ENCODE peak calls at places on chromosomes 4 and X, in five cellular contexts. J is SK-N-SH, Y is sigmoid colon, D is stomach, V is suprapubic skin. I is an unnamed sample.

GRCh38 chr4:83691998-83692397 is 156.1 kb downstream of the GPAT3 start:
- DNase-seq in J (no peak), Y (no peak), D (no peak), V (no peak), I (no peak)

GRCh38 chr4:7802093-7802726 is 137.5 kb downstream of the AFAP1 start:
- DNase-seq in J (peak), Y (peak), D (peak), V (peak), I (no peak)

GRCh38 chrX:15946783-15947550 is 92.4 kb upstream of the AP1S2 start:
- DNase-seq in J (no peak), Y (no peak), D (no peak), V (no peak), I (no peak)

GRCh38 chr4:149296503-149296902 is 519.1 kb downstream of the IQCM start:
- DNase-seq in J (no peak), Y (no peak), D (no peak), V (no peak), I (no peak)

GRCh38 chr4:109559625-109559982 is 442 bp upstream of the MCUB start:
- DNase-seq in J (peak), Y (no peak), D (no peak), V (no peak), I (no peak)

GRCh38 chrX:152632445-152633097 is 5.1 kb upstream of the GABRQ start:
- DNase-seq in J (peak), Y (no peak), D (peak), V (no peak), I (peak)

GRCh38 chrX:116317409-116317808 is 119.0 kb upstream of the SLC6A14 start:
- DNase-seq in J (no peak), Y (peak), D (peak), V (no peak), I (peak)

GRCh38 chr4:73189274-73189810 is 69.3 kb downstream of the ANKRD17 start:
- DNase-seq in J (no peak), Y (no peak), D (no peak), V (no peak), I (no peak)

GRCh38 chr4:56656346-56656643 is 24.8 kb downstream of the HOPX start:
- DNase-seq in J (peak), Y (no peak), D (peak), V (no peak), I (no peak)

GRCh38 chr4:173522160-173522873 is 7.7 kb downstream of the HAND2 start:
- DNase-seq in J (peak), Y (peak), D (peak), V (peak), I (no peak)

GRCh38 chrX:101393530-101394305 is 2.9 kb downstream of the RPL36A start:
- DNase-seq in J (no peak), Y (no peak), D (no peak), V (no peak), I (no peak)
- TF ChIP-seq POLR2AphosphoS5 in J (peak), Y (no peak), D (no peak), V (no peak), I (no peak)

GRCh38 chr4:98358630-98359248 is 97.6 kb downstream of the RAP1GDS1 start:
- DNase-seq in J (no peak), Y (no peak), D (no peak), V (no peak), I (no peak)
- TF ChIP-seq POLR2AphosphoS5 in J (no peak), Y (no peak), D (no peak), V (no peak), I (no peak)

GRCh38 chr4:82373816-82374740 is at the start of gene HNRNPD:
- DNase-seq in J (peak), Y (peak), D (peak), V (peak), I (peak)

GRCh38 chr4:82376109-82376508 is 2.3 kb upstream of the HNRNPD start:
- DNase-seq in J (no peak), Y (no peak), D (no peak), V (no peak), I (no peak)

GRCh38 chr4:82371398-82371972 is 2.3 kb downstream of the HNRNPD start:
- DNase-seq in J (peak), Y (no peak), D (no peak), V (no peak), I (no peak)

GRCh38 chr4:82372502-82372873 is 1.3 kb downstream of the HNRNPD start:
- DNase-seq in J (peak), Y (peak), D (peak), V (no peak), I (no peak)

GRCh38 chr4:82372874-82373815 is 646 bp downstream of the HNRNPD start:
- DNase-seq in J (peak), Y (peak), D (peak), V (peak), I (peak)
- TF ChIP-seq POLR2AphosphoS5 in J (peak), Y (no peak), D (peak), V (no peak), I (peak)

GRCh38 chr4:77332696-77333270 is 175.8 kb downstream of the CCNG2 start:
- DNase-seq in J (no peak), Y (no peak), D (no peak), V (no peak), I (no peak)

GRCh38 chr4:77327151-77327550 is 170.1 kb downstream of the CCNG2 start:
- DNase-seq in J (no peak), Y (no peak), D (no peak), V (no peak), I (no peak)
- TF ChIP-seq POLR2AphosphoS5 in J (no peak), Y (no peak), D (no peak), V (no peak), I (no peak)

GRCh38 chrX:73267206-73267605 is 52.6 kb upstream of the NAP1L2 start:
- DNase-seq in J (no peak), Y (no peak), D (no peak), V (no peak), I (no peak)

GRCh38 chrX:73268463-73268862 is 53.8 kb upstream of the NAP1L2 start:
- DNase-seq in J (no peak), Y (no peak), D (no peak), V (no peak), I (no peak)

GRCh38 chrX:73266766-73267165 is 52.1 kb upstream of the NAP1L2 start:
- DNase-seq in J (no peak), Y (no peak), D (no peak), V (no peak), I (no peak)

GRCh38 chrX:73267979-73268378 is 53.3 kb upstream of the NAP1L2 start:
- DNase-seq in J (no peak), Y (no peak), D (no peak), V (no peak), I (no peak)

GRCh38 chrX:73270753-73271152 is 56.1 kb upstream of the NAP1L2 start:
- DNase-seq in J (no peak), Y (no peak), D (no peak), V (no peak), I (no peak)
- TF ChIP-seq POLR2AphosphoS5 in J (no peak), Y (no peak), D (no peak), V (no peak), I (no peak)

GRCh38 chr4:140092094-140092820 is 61.7 kb downstream of the MAML3 start:
- DNase-seq in J (peak), Y (no peak), D (peak), V (peak), I (no peak)

GRCh38 chr4:140088317-140088967 is 65.5 kb downstream of the MAML3 start:
- DNase-seq in J (no peak), Y (no peak), D (no peak), V (no peak), I (no peak)

GRCh38 chr4:140091305-140091704 is 62.7 kb downstream of the MAML3 start:
- DNase-seq in J (no peak), Y (no peak), D (no peak), V (no peak), I (no peak)

GRCh38 chr4:140089216-140089615 is 64.8 kb downstream of the MAML3 start:
- DNase-seq in J (no peak), Y (no peak), D (no peak), V (no peak), I (no peak)

DNA sequence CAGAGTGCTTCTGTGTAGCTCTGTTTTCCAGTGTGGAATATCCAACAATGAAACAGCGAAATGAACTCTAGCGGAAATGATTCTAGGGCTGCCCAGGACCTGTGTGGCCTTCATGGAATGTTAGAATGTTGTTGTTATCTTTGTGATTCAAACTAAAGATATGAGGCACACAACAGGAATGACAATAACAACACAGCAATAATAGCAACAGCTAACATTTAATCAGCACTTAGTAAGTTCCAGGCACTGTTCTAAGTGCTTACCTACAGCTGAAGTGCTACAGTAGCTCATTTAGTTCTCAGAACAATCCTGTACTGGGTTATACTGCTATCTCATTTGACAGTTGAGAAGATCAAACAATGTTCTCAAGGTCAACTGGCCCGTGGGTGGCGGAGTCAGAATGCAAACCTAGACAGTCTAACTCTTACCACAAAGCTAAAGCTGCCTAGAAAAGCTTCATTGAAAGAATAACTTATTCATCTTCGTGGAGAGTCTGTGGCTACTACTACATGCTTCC is 63.7 kb downstream of the MAML3 start:
- DNase-seq in J (no peak), Y (no peak), D (no peak), V (no peak), I (no peak)
- TF ChIP-seq POLR2AphosphoS5 in J (no peak), Y (no peak), D (no peak), V (no peak), I (no peak)

GRCh38 chr4:34138385-34138784 is 2105.9 kb downstream of the ARAP2 start:
- DNase-seq in J (no peak), Y (no peak), D (no peak), V (no peak), I (no peak)
- TF ChIP-seq POLR2AphosphoS5 in J (no peak), Y (no peak), D (no peak), V (no peak), I (no peak)

GRCh38 chr4:28073860-28074555 is 1213.4 kb downstream of the STIM2 start:
- DNase-seq in J (no peak), Y (no peak), D (no peak), V (no peak), I (no peak)
- TF ChIP-seq POLR2AphosphoS5 in J (no peak), Y (no peak), D (no peak), V (no peak), I (no peak)

DNA sequence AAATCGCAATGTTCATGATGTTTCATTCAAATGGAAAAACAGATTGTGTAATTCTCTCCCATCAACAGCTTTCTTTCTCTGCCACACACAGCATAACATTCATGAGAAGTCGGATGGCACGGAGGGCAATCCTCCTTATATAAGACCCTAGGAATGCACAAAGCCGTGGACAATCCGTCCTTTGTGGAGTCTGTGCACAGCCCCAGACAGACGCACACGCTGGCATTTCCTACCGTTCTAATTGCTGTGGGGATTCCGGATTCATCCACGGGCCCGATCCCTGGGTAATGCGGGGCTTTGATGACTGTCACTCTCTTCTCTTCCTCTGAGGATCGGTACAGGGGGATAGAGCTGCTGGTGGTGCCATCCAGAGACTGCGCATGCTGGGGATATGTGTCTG is 121.9 kb upstream of the PDLIM3 start:
- DNase-seq in J (no peak), Y (peak), D (no peak), V (no peak), I (no peak)
- TF ChIP-seq POLR2AphosphoS5 in J (no peak), Y (peak), D (no peak), V (no peak), I (no peak)

I was measured in SK-N-MC.